ENCODE peak calls at places on chromosomes 4 and X, in five cellular contexts. Z is ovary, I is transverse colon, Q is A549, X is stomach. T is an unnamed sample. For H3K4me1, the result is how much of the 10 kb centered on the place peaks cover.

GRCh38 chr4:54877006-54877405 is 219.2 kb downstream of the KIT start:
- DNase-seq in Z (no peak), I (no peak), Q (no peak), X (no peak), T (no peak)

GRCh38 chrX:144333429-144333828 is 449.6 kb downstream of the UBE2NL start:
- DNase-seq in Z (no peak), I (no peak), Q (no peak), X (no peak), T (no peak)

GRCh38 chr4:52659016-52659721 is at the start of gene USP46:
- DNase-seq in Z (peak), I (peak), Q (peak), X (peak), T (peak)

GRCh38 chrX:3939967-3940610 is 226.6 kb upstream of the PRKX start:
- DNase-seq in Z (no peak), I (no peak), Q (no peak), X (no peak), T (no peak)

GRCh38 chrX:107935200-107935599 is 47.0 kb downstream of the TEX13B start:
- DNase-seq in Z (no peak), I (no peak), Q (no peak), X (no peak), T (no peak)

GRCh38 chrX:42524374-42524773 is 253.6 kb downstream of the PPP1R2C start:
- DNase-seq in Z (no peak), I (no peak), Q (no peak), X (no peak), T (no peak)

GRCh38 chr4:39476181-39476873 is 17.5 kb downstream of the LIAS start:
- DNase-seq in Z (no peak), I (no peak), Q (no peak), X (no peak), T (no peak)

GRCh38 chr4:120671538-120671937 is 251.0 kb downstream of the PRDM5 start:
- DNase-seq in Z (no peak), I (no peak), Q (no peak), X (no peak), T (no peak)

GRCh38 chr4:84673475-84674230 is 90.7 kb downstream of the CDS1 start:
- DNase-seq in Z (no peak), I (no peak), Q (no peak), X (no peak), T (no peak)

GRCh38 chr4:60344908-60345307 is 855.2 kb upstream of the ADGRL3 start:
- DNase-seq in Z (no peak), I (no peak), Q (no peak), X (no peak), T (no peak)

GRCh38 chrX:40539214-40540142 is 41.3 kb upstream of the ATP6AP2 start:
- DNase-seq in Z (no peak), I (peak), Q (no peak), X (no peak), T (peak)

GRCh38 chrX:71540801-71541545 is 8.1 kb downstream of the OGT start:
- DNase-seq in Z (no peak), I (no peak), Q (no peak), X (no peak), T (no peak)

GRCh38 chrX:9339603-9340569 is 125.0 kb upstream of the TBL1X start:
- DNase-seq in Z (peak), I (peak), Q (no peak), X (no peak), T (peak)

GRCh38 chrX:9538544-9539045 is 73.7 kb downstream of the TBL1X start:
- DNase-seq in Z (no peak), I (peak), Q (no peak), X (no peak), T (no peak)

GRCh38 chr4:90127223-90127705 is at the start of gene CCSER1:
- DNase-seq in Z (peak), I (peak), Q (no peak), X (peak), T (peak)

GRCh38 chrX:40086569-40087335 is 11.0 kb downstream of the BCOR start:
- DNase-seq in Z (no peak), I (no peak), Q (no peak), X (no peak), T (no peak)

GRCh38 chr4:103002551-103002950 is 17.0 kb downstream of the SLC9B1 start:
- DNase-seq in Z (no peak), I (no peak), Q (no peak), X (no peak), T (no peak)

GRCh38 chrX:76915836-76916235 is 488.3 kb downstream of the MAGEE1 start:
- DNase-seq in Z (no peak), I (no peak), Q (no peak), X (no peak), T (no peak)

GRCh38 chr4:179728305-179728704 is 2286.1 kb upstream of the AGA start:
- DNase-seq in Z (no peak), I (no peak), Q (no peak), X (no peak), T (no peak)

GRCh38 chr4:4529412-4529811 is 12.4 kb downstream of the STX18 start:
- DNase-seq in Z (no peak), I (no peak), Q (no peak), X (no peak), T (no peak)

GRCh38 chrX:55488268-55488558 is 1.4 kb downstream of the USP51 start:
- DNase-seq in Z (no peak), I (no peak), Q (no peak), X (no peak), T (no peak)

GRCh38 chr4:88352062-88352461 is 26.6 kb upstream of the HERC6 start:
- DNase-seq in Z (no peak), I (no peak), Q (no peak), X (no peak), T (no peak)

GRCh38 chr4:42915484-42915883 is 23.0 kb downstream of the GRXCR1 start:
- DNase-seq in Z (no peak), I (no peak), Q (no peak), X (no peak), T (no peak)

GRCh38 chr4:76584235-76585152 is 149.5 kb downstream of the SHROOM3 start:
- DNase-seq in Z (no peak), I (no peak), Q (no peak), X (no peak), T (no peak)

GRCh38 chrX:2627272-2627867 is 63.7 kb upstream of the CD99 start:
- DNase-seq in Z (peak), I (peak), Q (peak), X (peak), T (no peak)

GRCh38 chr4:2264481-2265041 is 2.7 kb upstream of the MXD4 start:
- DNase-seq in Z (no peak), I (no peak), Q (no peak), X (no peak), T (peak)

GRCh38 chrX:130299279-130300009 is 30.7 kb upstream of the ZNF280C start:
- DNase-seq in Z (no peak), I (peak), Q (no peak), X (peak), T (no peak)

GRCh38 chr4:184437988-184438774 is 36.2 kb downstream of the IRF2 start:
- DNase-seq in Z (no peak), I (no peak), Q (no peak), X (no peak), T (no peak)

GRCh38 chr4:992297-993110 is 700 bp downstream of the SLC26A1 start:
- DNase-seq in Z (no peak), I (peak), Q (peak), X (peak), T (no peak)

GRCh38 chr4:65046496-65047101 is 623.7 kb downstream of the EPHA5 start:
- DNase-seq in Z (no peak), I (no peak), Q (no peak), X (no peak), T (no peak)

GRCh38 chr4:174214102-174214878 is 69.2 kb downstream of the FBXO8 start:
- DNase-seq in Z (no peak), I (no peak), Q (no peak), X (no peak), T (no peak)

GRCh38 chr4:153611679-153612078 is 72.4 kb upstream of the TLR2 start:
- DNase-seq in Z (no peak), I (no peak), Q (no peak), X (no peak), T (no peak)

GRCh38 chrX:84186603-84187358 is 1.2 kb downstream of the RPS6KA6 start:
- DNase-seq in Z (no peak), I (peak), Q (peak), X (no peak), T (no peak)

GRCh38 chrX:21708116-21708515 is 49.8 kb downstream of the SMPX start:
- DNase-seq in Z (no peak), I (no peak), Q (no peak), X (no peak), T (no peak)

GRCh38 chrX:54708404-54708803 is 89.7 kb downstream of the ITIH6 start:
- DNase-seq in Z (no peak), I (no peak), Q (no peak), X (no peak), T (no peak)

GRCh38 chr4:126513596-126513995 is 1119.2 kb upstream of the INTU start:
- DNase-seq in Z (no peak), I (no peak), Q (no peak), X (no peak), T (no peak)

GRCh38 chrX:28225508-28225907 is 244.3 kb upstream of the DCAF8L1 start:
- DNase-seq in Z (no peak), I (no peak), Q (no peak), X (no peak), T (no peak)

GRCh38 chr4:89939464-89939863 is 44.8 kb downstream of the MMRN1 start:
- DNase-seq in Z (no peak), I (no peak), Q (no peak), X (no peak), T (no peak)

GRCh38 chr4:101171747-101172146 is 175.6 kb downstream of the PPP3CA start:
- DNase-seq in Z (no peak), I (no peak), Q (no peak), X (no peak), T (no peak)

GRCh38 chr4:174663254-174663653 is 141.0 kb upstream of the HPGD start:
- DNase-seq in Z (no peak), I (no peak), Q (no peak), X (no peak), T (no peak)

GRCh38 chr4:138487217-138487616 is 245.1 kb upstream of the SLC7A11 start:
- DNase-seq in Z (no peak), I (no peak), Q (no peak), X (no peak), T (no peak)
- H3K4me1 ChIP-seq in Z (under half), I (under half), Q (under half), X (under half), T (under half)

GRCh38 chr4:41067369-41067768 is 147.0 kb downstream of the APBB2 start:
- DNase-seq in Z (no peak), I (no peak), Q (no peak), X (no peak), T (no peak)
- TF ChIP-seq EP300 in Z (no peak), I (no peak), Q (no peak), X (no peak), T (no peak)

DNA sequence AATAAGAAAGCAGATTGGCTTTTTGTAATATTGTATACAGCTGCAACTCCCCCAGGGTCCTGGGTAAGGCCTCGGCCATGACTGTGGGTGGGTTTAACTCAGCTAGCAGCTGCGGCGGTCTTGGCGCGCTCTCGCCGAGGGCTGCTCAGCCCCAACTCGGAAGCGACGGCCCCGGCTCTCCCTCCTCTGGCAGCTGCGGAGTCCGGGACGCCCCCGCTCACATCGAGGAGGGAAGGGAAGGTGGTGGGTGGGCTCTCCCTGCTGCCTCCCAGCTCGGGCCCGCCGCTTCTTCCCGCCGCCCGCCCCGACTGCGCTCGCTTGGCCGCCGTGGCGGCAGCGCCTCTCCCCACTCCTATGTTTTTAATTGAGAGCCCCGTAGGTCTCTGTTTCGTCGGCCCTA is 51.3 kb downstream of the GPR50 start:
- DNase-seq in Z (no peak), I (no peak), Q (no peak), X (no peak), T (no peak)
- H3K4me3 ChIP-seq in Z (no peak), I (no peak), Q (no peak), X (no peak), T (no peak)

DNA sequence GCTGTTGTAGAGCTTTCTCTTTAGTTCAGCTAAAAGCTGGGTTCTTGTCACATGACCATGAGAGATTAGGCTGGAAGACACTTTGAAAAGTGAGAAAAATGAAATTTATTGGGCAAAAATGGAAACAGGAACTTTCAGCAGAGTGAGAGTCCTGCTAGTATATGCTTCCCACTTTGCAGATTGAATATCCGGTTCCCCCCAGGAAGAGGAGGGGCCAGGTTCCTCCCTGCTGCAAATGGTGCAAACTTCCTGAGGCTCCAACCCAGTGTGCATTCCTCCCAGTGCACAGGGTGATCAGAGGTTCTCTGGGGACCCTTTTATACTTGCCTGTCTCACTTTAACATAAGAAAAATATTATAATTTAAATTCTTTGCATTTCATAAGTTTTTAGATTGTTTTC is 119.9 kb upstream of the SPIN4 start:
- DNase-seq in Z (no peak), I (no peak), Q (no peak), X (no peak), T (no peak)
- H3K4me1 ChIP-seq in Z (under half), I (under half), Q (under half), X (under half), T (under half)

GRCh38 chr4:141329174-141329569 is 108.5 kb downstream of the ZNF330 start:
- DNase-seq in Z (no peak), I (no peak), Q (no peak), X (no peak), T (no peak)
- TF ChIP-seq EP300 in Z (no peak), I (no peak), Q (peak), X (no peak), T (no peak)

GRCh38 chr4:41613782-41614181 is 75.8 kb downstream of the LIMCH1 start:
- DNase-seq in Z (no peak), I (no peak), Q (no peak), X (no peak), T (no peak)

GRCh38 chr4:41611124-41611838 is 73.3 kb downstream of the LIMCH1 start:
- DNase-seq in Z (no peak), I (no peak), Q (no peak), X (no peak), T (no peak)

GRCh38 chr4:41611881-41612871 is 74.2 kb downstream of the LIMCH1 start:
- DNase-seq in Z (peak), I (peak), Q (no peak), X (peak), T (no peak)

GRCh38 chr4:41614519-41614918 is 76.6 kb downstream of the LIMCH1 start:
- DNase-seq in Z (no peak), I (no peak), Q (no peak), X (no peak), T (no peak)

GRCh38 chr4:41613362-41613761 is 75.4 kb downstream of the LIMCH1 start:
- DNase-seq in Z (no peak), I (no peak), Q (no peak), X (no peak), T (no peak)
- H3K4me3 ChIP-seq in Z (peak), I (no peak), Q (no peak), X (peak), T (peak)

DNA sequence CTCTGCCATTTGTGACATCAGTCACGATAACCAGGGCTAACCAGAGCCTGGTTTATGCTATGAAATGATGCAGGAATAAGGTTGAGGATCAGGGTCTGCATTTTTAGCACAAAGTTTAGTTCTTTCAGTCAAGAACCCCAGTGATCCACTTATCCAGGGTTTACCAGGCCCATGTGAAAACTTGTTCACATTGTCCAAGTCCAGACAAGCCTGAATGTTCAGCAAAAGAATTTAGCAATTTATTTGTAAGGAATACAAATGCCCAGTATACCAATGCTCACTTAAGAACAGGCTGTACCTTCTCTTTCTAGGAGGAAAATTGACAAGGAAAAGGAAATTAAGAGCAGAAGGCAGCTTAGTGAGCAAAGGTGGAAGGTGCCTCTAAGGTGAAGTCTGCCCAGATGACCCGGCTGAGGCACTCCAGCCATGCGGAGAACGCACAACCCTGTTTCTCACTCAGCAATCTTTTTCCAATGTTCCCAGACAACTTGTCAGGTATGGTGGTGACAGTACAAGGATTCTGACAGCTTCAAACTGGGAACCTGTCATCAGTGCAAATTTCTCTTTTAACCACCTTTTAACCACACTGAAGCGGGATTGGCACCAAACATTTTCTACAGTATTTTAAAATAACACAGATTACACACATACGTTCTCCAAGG is 54.0 kb downstream of the TBC1D9 start:
- DNase-seq in Z (no peak), I (no peak), Q (no peak), X (no peak), T (no peak)
- H3K4me1 ChIP-seq in Z (under half), I (under half), Q (under half), X (under half), T (under half)